ENCODE peak calls at places on chromosomes 13 and 19, in eight cellular contexts. One of them, this sample, is unnamed.

GRCh38 chr13:76293346-76293745 is 592.9 kb downstream of the KCTD12 start:
- DNase-seq in heart left ventricle: no peak
- DNase-seq in OCI-LY7: no peak
- DNase-seq in ascending aorta: no peak
- DNase-seq in upper lobe of left lung: no peak
- DNase-seq in testis: no peak
- DNase-seq in psoas muscle: no peak
- DNase-seq in A673: no peak
- DNase-seq in this sample: no peak

GRCh38 chr13:107271226-107271625 is 703.3 kb upstream of the ARGLU1 start:
- DNase-seq in heart left ventricle: no peak
- DNase-seq in OCI-LY7: no peak
- DNase-seq in psoas muscle: no peak
- DNase-seq in ascending aorta: no peak
- DNase-seq in testis: no peak
- DNase-seq in upper lobe of left lung: no peak
- DNase-seq in A673: peak; percentile 93
- DNase-seq in this sample: no peak

GRCh38 chr19:44943801-44944249 is 1.8 kb downstream of the APOC4 start:
- DNase-seq in psoas muscle: peak; percentile 68
- DNase-seq in upper lobe of left lung: peak; percentile 58
- DNase-seq in testis: peak; percentile 51
- DNase-seq in OCI-LY7: peak; percentile 75
- DNase-seq in A673: no peak
- DNase-seq in ascending aorta: peak; percentile 77
- DNase-seq in heart left ventricle: peak; percentile 61
- DNase-seq in this sample: no peak

GRCh38 chr19:21022996-21023395 is 2.5 kb downstream of the ZNF430 start:
- DNase-seq in ascending aorta: no peak
- DNase-seq in upper lobe of left lung: no peak
- DNase-seq in OCI-LY7: no peak
- DNase-seq in A673: peak; percentile 6
- DNase-seq in psoas muscle: no peak
- DNase-seq in heart left ventricle: no peak
- DNase-seq in testis: no peak
- DNase-seq in this sample: no peak

GRCh38 chr13:41213316-41213715 is 18.9 kb upstream of the KBTBD7 start:
- DNase-seq in OCI-LY7: no peak
- DNase-seq in ascending aorta: no peak
- DNase-seq in psoas muscle: no peak
- DNase-seq in testis: no peak
- DNase-seq in A673: no peak
- DNase-seq in heart left ventricle: no peak
- DNase-seq in upper lobe of left lung: no peak
- DNase-seq in this sample: no peak

GRCh38 chr13:30346159-30346788 is 38.9 kb upstream of the KATNAL1 start:
- DNase-seq in heart left ventricle: no peak
- DNase-seq in testis: no peak
- DNase-seq in A673: no peak
- DNase-seq in upper lobe of left lung: no peak
- DNase-seq in OCI-LY7: no peak
- DNase-seq in psoas muscle: no peak
- DNase-seq in ascending aorta: no peak
- DNase-seq in this sample: no peak

GRCh38 chr13:111387026-111387871 is 66.8 kb downstream of the TEX29 start:
- DNase-seq in upper lobe of left lung: no peak
- DNase-seq in A673: no peak
- DNase-seq in testis: no peak
- DNase-seq in ascending aorta: peak; percentile 8
- DNase-seq in heart left ventricle: no peak
- DNase-seq in psoas muscle: no peak
- DNase-seq in OCI-LY7: no peak
- DNase-seq in this sample: no peak

GRCh38 chr13:73792796-73793195 is 341.4 kb downstream of the KLF12 start:
- DNase-seq in heart left ventricle: no peak
- DNase-seq in ascending aorta: no peak
- DNase-seq in upper lobe of left lung: no peak
- DNase-seq in A673: peak; percentile 47
- DNase-seq in psoas muscle: no peak
- DNase-seq in OCI-LY7: no peak
- DNase-seq in testis: no peak
- DNase-seq in this sample: no peak

GRCh38 chr19:35311901-35312665 is 16.9 kb upstream of the CD22 start:
- DNase-seq in psoas muscle: no peak
- DNase-seq in OCI-LY7: no peak
- DNase-seq in ascending aorta: no peak
- DNase-seq in upper lobe of left lung: peak; percentile 61
- DNase-seq in heart left ventricle: no peak
- DNase-seq in testis: no peak
- DNase-seq in A673: no peak
- DNase-seq in this sample: no peak

GRCh38 chr19:16209266-16209665 is 11.6 kb downstream of the AP1M1 start:
- DNase-seq in upper lobe of left lung: no peak
- DNase-seq in A673: no peak
- DNase-seq in ascending aorta: no peak
- DNase-seq in psoas muscle: no peak
- DNase-seq in OCI-LY7: no peak
- DNase-seq in heart left ventricle: no peak
- DNase-seq in testis: no peak
- DNase-seq in this sample: no peak

GRCh38 chr13:101123028-101123427 is 293.3 kb downstream of the NALCN start:
- DNase-seq in heart left ventricle: no peak
- DNase-seq in OCI-LY7: no peak
- DNase-seq in psoas muscle: no peak
- DNase-seq in upper lobe of left lung: no peak
- DNase-seq in A673: no peak
- DNase-seq in testis: no peak
- DNase-seq in ascending aorta: no peak
- DNase-seq in this sample: no peak

GRCh38 chr19:33785795-33786194 is 10.9 kb upstream of the KCTD15 start:
- DNase-seq in heart left ventricle: no peak
- DNase-seq in psoas muscle: no peak
- DNase-seq in A673: no peak
- DNase-seq in testis: no peak
- DNase-seq in upper lobe of left lung: no peak
- DNase-seq in OCI-LY7: no peak
- DNase-seq in ascending aorta: no peak
- DNase-seq in this sample: no peak

GRCh38 chr13:21078501-21078900 is 17.1 kb upstream of the LATS2 start:
- DNase-seq in OCI-LY7: no peak
- DNase-seq in heart left ventricle: no peak
- DNase-seq in upper lobe of left lung: no peak
- DNase-seq in testis: no peak
- DNase-seq in psoas muscle: no peak
- DNase-seq in A673: no peak
- DNase-seq in ascending aorta: no peak
- DNase-seq in this sample: no peak

DNA sequence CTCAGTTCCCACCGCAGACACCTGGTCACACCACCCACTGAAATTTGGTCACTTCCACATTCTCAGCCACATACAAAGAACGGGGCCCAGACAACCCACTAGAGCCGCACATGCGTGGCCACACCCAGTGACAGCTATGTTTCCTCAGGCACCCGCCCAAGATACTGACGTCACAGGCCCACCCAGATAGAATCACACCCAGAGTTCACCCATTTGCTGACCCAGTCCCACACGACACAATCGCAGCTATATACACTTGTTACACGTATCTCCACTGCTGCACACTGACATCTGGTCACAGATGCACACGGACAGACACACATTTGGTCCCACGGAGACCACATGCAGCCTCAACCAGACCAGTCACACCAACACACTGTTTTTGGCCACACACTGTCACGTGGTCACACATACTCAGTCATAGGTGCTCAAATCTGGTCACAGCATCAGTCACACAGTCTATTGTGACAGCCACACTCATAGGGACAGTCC is 2.9 kb downstream of the NUMBL start:
- DNase-seq in upper lobe of left lung: no peak
- DNase-seq in OCI-LY7: no peak
- DNase-seq in psoas muscle: peak; percentile 92
- DNase-seq in testis: peak; percentile 86
- DNase-seq in heart left ventricle: peak; percentile 88
- DNase-seq in A673: no peak
- DNase-seq in ascending aorta: peak; percentile 95
- DNase-seq in this sample: peak; percentile 77
- H3K4me3 ChIP-seq in upper lobe of left lung: no peak overlapping the region
- H3K4me3 ChIP-seq in OCI-LY7: no peak overlapping the region
- H3K4me3 ChIP-seq in psoas muscle: no peak overlapping the region
- H3K4me3 ChIP-seq in testis: no peak overlapping the region
- H3K4me3 ChIP-seq in heart left ventricle: no peak overlapping the region
- H3K4me3 ChIP-seq in A673: no peak overlapping the region
- H3K4me3 ChIP-seq in ascending aorta: peak overlapping the region; percentile 84
- H3K4me3 ChIP-seq in this sample: no peak overlapping the region

GRCh38 chr13:27355894-27356293 is 68.5 kb upstream of the GTF3A start:
- DNase-seq in testis: no peak
- DNase-seq in ascending aorta: no peak
- DNase-seq in heart left ventricle: peak; percentile 31
- DNase-seq in A673: no peak
- DNase-seq in OCI-LY7: no peak
- DNase-seq in psoas muscle: no peak
- DNase-seq in upper lobe of left lung: no peak
- DNase-seq in this sample: no peak

GRCh38 chr13:27360562-27360961 is 63.9 kb upstream of the GTF3A start:
- DNase-seq in heart left ventricle: no peak
- DNase-seq in ascending aorta: no peak
- DNase-seq in upper lobe of left lung: no peak
- DNase-seq in A673: no peak
- DNase-seq in testis: no peak
- DNase-seq in psoas muscle: no peak
- DNase-seq in OCI-LY7: no peak
- DNase-seq in this sample: no peak

GRCh38 chr13:27358420-27358819 is 66.0 kb upstream of the GTF3A start:
- DNase-seq in psoas muscle: no peak
- DNase-seq in testis: no peak
- DNase-seq in OCI-LY7: no peak
- DNase-seq in heart left ventricle: no peak
- DNase-seq in upper lobe of left lung: no peak
- DNase-seq in A673: no peak
- DNase-seq in ascending aorta: no peak
- DNase-seq in this sample: no peak

GRCh38 chr13:27362064-27362751 is 62.2 kb upstream of the GTF3A start:
- DNase-seq in ascending aorta: peak; percentile 89
- DNase-seq in upper lobe of left lung: peak; percentile 94
- DNase-seq in A673: peak; percentile 79
- DNase-seq in heart left ventricle: peak; percentile 89
- DNase-seq in OCI-LY7: peak; percentile 79
- DNase-seq in psoas muscle: peak; percentile 91
- DNase-seq in testis: peak; percentile 93
- DNase-seq in this sample: peak; percentile 77

GRCh38 chr13:27359203-27359821 is 65.1 kb upstream of the GTF3A start:
- DNase-seq in upper lobe of left lung: no peak
- DNase-seq in heart left ventricle: peak; percentile 54
- DNase-seq in ascending aorta: peak; percentile 77
- DNase-seq in psoas muscle: peak; percentile 70
- DNase-seq in A673: peak; percentile 68
- DNase-seq in testis: peak; percentile 81
- DNase-seq in OCI-LY7: peak; percentile 75
- DNase-seq in this sample: peak; percentile 71
- H3K4me1 ChIP-seq in upper lobe of left lung: peaks cover 5% of the 10 kb centered on the region
- H3K4me1 ChIP-seq in heart left ventricle: peaks cover 4% of the 10 kb centered on the region
- H3K4me1 ChIP-seq in ascending aorta: peaks cover 6% of the 10 kb centered on the region
- H3K4me1 ChIP-seq in psoas muscle: no peaks in the 10 kb centered on the region
- H3K4me1 ChIP-seq in A673: peaks cover 3% of the 10 kb centered on the region
- H3K4me1 ChIP-seq in testis: peaks cover 5% of the 10 kb centered on the region
- H3K4me1 ChIP-seq in OCI-LY7: no peaks in the 10 kb centered on the region
- H3K4me1 ChIP-seq in this sample: no peaks in the 10 kb centered on the region

DNA sequence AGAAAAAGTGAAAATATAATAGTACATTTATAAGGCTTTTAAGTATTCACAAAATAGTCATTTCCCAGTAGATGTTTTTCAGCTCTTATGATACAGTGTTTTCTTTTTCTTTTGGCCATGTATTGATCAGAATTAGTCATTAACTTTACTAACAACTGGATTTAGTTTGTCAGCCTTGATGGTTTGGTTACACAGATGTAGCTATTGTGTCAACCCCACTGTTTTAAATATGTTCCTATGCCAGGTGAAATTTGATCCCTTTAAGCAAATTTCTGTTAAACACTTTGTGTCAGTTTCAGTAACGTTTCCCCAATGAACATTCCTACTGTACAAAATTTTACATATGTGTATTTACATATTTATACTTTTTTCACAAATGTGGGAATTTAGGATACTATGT is 261.5 kb upstream of the STARD13 start:
- DNase-seq in OCI-LY7: no peak
- DNase-seq in testis: no peak
- DNase-seq in ascending aorta: no peak
- DNase-seq in psoas muscle: no peak
- DNase-seq in A673: no peak
- DNase-seq in upper lobe of left lung: no peak
- DNase-seq in heart left ventricle: no peak
- DNase-seq in this sample: no peak
- TF ChIP-seq CTCF in OCI-LY7: no peak
- TF ChIP-seq CTCF in testis: no peak
- TF ChIP-seq CTCF in ascending aorta: no peak
- TF ChIP-seq CTCF in psoas muscle: no peak
- TF ChIP-seq CTCF in A673: no peak
- TF ChIP-seq CTCF in upper lobe of left lung: no peak
- TF ChIP-seq CTCF in heart left ventricle: no peak
- TF ChIP-seq CTCF in this sample: no peak

DNA sequence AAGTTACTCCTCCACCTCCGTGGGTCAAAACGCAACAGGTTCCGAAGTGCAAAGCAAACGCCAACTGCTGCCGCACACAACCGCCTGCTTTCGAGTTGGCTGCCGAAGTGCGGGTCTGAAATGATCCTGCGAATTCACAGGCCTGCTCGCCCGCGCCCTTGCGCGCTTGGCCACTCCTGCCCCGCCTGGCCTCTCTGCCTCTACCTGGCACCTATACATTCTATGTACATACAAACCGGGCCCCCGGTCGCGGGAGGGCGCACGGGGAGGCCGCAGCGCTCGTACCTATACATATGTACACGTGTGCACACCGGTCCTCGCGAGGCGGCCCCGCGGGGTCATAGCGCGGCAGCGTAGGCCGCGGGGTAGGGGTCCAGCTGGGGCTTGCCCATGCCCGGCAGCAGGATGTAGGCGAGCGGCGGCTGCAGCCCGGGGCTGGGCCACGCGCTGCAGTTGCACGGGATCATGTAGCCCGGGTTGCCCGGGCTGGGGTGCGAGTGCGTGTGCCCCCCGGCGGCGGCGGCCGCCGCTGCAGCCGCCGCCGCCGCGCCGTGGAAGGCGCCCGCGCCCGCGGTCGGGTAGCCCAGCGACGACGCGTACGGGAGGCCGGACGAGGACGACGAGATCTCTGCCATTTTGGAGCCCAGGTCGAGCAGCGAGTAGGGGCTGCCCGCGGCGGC is 1.3 kb downstream of the SOX21 start:
- DNase-seq in upper lobe of left lung: peak; percentile 85
- DNase-seq in testis: no peak
- DNase-seq in heart left ventricle: no peak
- DNase-seq in ascending aorta: no peak
- DNase-seq in A673: peak; percentile 64
- DNase-seq in psoas muscle: no peak
- DNase-seq in OCI-LY7: no peak
- DNase-seq in this sample: no peak
- H3K4me3 ChIP-seq in upper lobe of left lung: peak overlapping the region; percentile 29
- H3K4me3 ChIP-seq in testis: peak overlapping the region; percentile 30
- H3K4me3 ChIP-seq in heart left ventricle: peak overlapping the region; percentile 39
- H3K4me3 ChIP-seq in ascending aorta: peak overlapping the region; percentile 43
- H3K4me3 ChIP-seq in A673: peak overlapping the region; percentile 37
- H3K4me3 ChIP-seq in psoas muscle: peak overlapping the region; percentile 58
- H3K4me3 ChIP-seq in OCI-LY7: no peak overlapping the region
- H3K4me3 ChIP-seq in this sample: no peak overlapping the region